ENCODE peak calls at places on chromosomes 4 and X, in eight cellular contexts. L, G, H, K, M, S, T and J are unnamed samples.

GRCh38 chr4:44210750-44211149 is 237.9 kb downstream of the KCTD8 start:
- DNase-seq in L (no peak), H (no peak), T (no peak), K (no peak), M (no peak), G (no peak), S (no peak), J (no peak)

GRCh38 chr4:168119870-168120269 is 27.5 kb downstream of the ANXA10 start:
- DNase-seq in M (no peak), H (no peak), L (no peak), T (no peak), K (no peak), S (no peak), G (no peak), J (no peak)

GRCh38 chrX:48974033-48974432 is 2.4 kb upstream of the KCND1 start:
- DNase-seq in K (no peak), T (no peak), S (no peak), H (no peak), M (no peak), G (peak; percentile 53), L (no peak), J (no peak)

GRCh38 chr4:65911720-65912119 is 241.4 kb upstream of the EPHA5 start:
- DNase-seq in M (no peak), L (no peak), S (no peak), H (no peak), G (no peak), T (no peak), K (no peak), J (no peak)

GRCh38 chr4:34323549-34324325 is 1920.6 kb downstream of the ARAP2 start:
- DNase-seq in M (peak; percentile 2), L (peak; percentile 11), K (no peak), G (no peak), H (no peak), S (no peak), T (no peak), J (no peak)

GRCh38 chrX:26234177-26234576 is 18.2 kb downstream of the MAGEB5 start:
- DNase-seq in H (no peak), M (no peak), K (no peak), S (no peak), T (no peak), G (no peak), L (no peak), J (no peak)

GRCh38 chr4:176400816-176401461 is 81.2 kb downstream of the SPCS3 start:
- DNase-seq in H (no peak), M (no peak), L (peak; percentile 87), G (no peak), K (no peak), T (no peak), S (no peak), J (no peak)

GRCh38 chr4:123599061-123599919 is 202.7 kb downstream of the SPRY1 start:
- DNase-seq in K (no peak), L (peak; percentile 18), M (no peak), G (no peak), T (no peak), H (no peak), S (no peak), J (no peak)

GRCh38 chr4:165592386-165592785 is 213.6 kb downstream of the CPE start:
- DNase-seq in L (no peak), H (no peak), K (no peak), T (no peak), G (no peak), M (no peak), S (no peak), J (no peak)

GRCh38 chr4:152689615-152690501 is 10.1 kb upstream of the TMEM154 start:
- DNase-seq in L (no peak), K (no peak), H (no peak), T (no peak), M (no peak), G (no peak), S (no peak), J (no peak)

GRCh38 chr4:156575430-156576073 is 396.0 kb downstream of the PDGFC start:
- DNase-seq in G (peak; percentile 17), K (no peak), M (peak; percentile 23), H (no peak), L (peak; percentile 32), S (no peak), T (peak; percentile 33), J (no peak)

GRCh38 chr4:156581282-156581681 is 390.3 kb downstream of the PDGFC start:
- DNase-seq in G (no peak), T (no peak), K (no peak), S (no peak), H (no peak), M (no peak), L (no peak), J (no peak)

GRCh38 chr4:156578713-156579112 is 392.9 kb downstream of the PDGFC start:
- DNase-seq in M (no peak), T (no peak), G (no peak), H (no peak), S (no peak), L (peak; percentile 16), K (no peak), J (no peak)

GRCh38 chr4:156576946-156577345 is 394.7 kb downstream of the PDGFC start:
- DNase-seq in M (no peak), S (no peak), K (no peak), H (no peak), T (no peak), G (no peak), L (no peak), J (no peak)

GRCh38 chr4:156578005-156578404 is 393.6 kb downstream of the PDGFC start:
- DNase-seq in K (no peak), G (no peak), T (no peak), S (no peak), L (no peak), M (no peak), H (no peak), J (no peak)
- H3K27ac ChIP-seq in K (no peak overlapping the region), G (no peak overlapping the region), T (no peak overlapping the region), S (no peak overlapping the region), L (no peak overlapping the region), M (no peak overlapping the region), H (peak overlapping the region; percentile 21), J (peak overlapping the region; percentile 27)

DNA sequence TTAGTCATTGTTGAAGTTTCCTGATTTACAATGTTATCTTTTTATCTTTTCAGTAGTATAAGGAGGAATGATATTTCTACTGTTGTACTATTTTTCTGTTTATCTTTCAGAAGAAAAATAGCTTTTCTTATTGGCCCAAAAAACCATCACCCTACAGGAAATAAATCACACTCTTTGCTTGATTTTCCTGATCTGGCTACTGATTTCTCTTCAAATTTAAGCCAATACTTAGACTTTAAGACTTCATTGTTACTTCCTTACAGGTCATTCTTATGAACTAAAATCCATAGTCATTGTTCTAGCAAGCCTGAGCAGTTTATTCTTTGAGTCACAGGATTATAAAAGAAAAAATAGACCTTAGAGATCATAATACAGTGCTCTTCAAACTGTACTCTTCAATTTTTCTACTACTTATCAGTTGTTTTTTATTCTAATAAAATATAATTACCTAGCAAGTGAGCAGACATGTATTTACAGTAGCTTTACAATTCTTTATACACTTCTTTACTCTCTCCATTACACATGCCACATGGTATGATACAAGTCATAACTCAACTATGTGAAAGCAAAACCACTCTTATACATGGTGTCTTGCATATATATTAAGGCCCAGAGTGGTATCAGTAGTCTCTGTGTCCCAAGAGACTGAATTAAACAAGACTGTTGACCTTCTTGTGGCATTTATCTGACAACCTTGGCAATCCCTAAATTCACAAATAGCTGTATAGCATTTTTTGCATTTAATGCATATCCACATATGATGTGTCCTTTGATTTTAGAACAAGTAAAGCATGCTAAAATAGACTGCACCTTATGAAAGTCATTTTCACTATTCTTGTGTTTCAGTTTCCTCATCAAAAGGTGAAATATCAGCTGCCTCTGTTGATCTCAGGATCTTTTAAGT is 47.9 kb downstream of the TET2 start:
- DNase-seq in S (no peak), T (no peak), G (no peak), H (no peak), L (peak; percentile 33), M (no peak), K (no peak), J (no peak)
- H3K4me1 ChIP-seq in S (peaks cover 37% of the 10 kb centered on the region), T (peaks cover 46% of the 10 kb centered on the region), G (peaks cover 22% of the 10 kb centered on the region), H (peaks cover 81% of the 10 kb centered on the region), L (peaks cover 62% of the 10 kb centered on the region), M (no peaks in the 10 kb centered on the region), K (peaks cover 15% of the 10 kb centered on the region), J (peaks cover 66% of the 10 kb centered on the region)

DNA sequence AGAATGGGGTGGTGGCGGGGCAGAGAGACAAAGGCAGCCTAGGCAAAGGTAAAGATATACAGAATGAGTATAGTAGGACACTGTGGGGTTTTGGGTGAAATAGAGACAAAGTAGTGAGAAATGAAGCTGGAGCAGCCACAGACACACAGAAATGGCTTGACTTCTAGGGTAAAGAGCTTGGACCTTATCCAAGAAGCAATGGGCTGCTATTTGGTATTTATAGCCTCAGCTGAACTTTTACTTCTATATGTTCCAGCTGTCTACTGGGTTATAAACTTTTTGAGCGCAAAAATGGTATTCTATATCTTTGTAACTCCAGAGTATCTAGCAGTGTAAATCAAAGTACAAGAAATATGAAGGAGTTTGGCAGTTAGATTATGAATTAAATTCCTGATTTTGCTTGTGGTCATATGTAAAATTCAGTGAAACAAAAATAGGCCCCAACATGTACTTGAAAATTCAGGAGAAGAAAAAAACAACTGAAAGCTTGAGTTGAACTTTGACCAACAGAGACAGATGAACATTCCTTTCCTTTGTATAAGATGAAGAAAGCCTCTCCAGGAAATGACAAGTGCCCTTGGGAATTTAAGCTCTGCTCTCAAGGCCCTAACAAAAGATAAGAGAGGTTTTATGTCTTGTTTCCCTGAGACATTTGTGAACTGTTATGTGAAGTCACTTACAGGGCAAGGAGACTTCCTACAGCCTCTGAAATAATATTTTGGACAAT is 354.1 kb downstream of the CHIC1 start:
- DNase-seq in S (peak; percentile 52), K (no peak), H (no peak), T (no peak), M (peak; percentile 62), L (peak; percentile 83), G (no peak), J (no peak)
- H3K27ac ChIP-seq in S (peak overlapping the region; percentile 91), K (peak overlapping the region; percentile 53), H (no peak overlapping the region), T (no peak overlapping the region), M (peak overlapping the region; percentile 26), L (peak overlapping the region; percentile 57), G (no peak overlapping the region), J (no peak overlapping the region)

DNA sequence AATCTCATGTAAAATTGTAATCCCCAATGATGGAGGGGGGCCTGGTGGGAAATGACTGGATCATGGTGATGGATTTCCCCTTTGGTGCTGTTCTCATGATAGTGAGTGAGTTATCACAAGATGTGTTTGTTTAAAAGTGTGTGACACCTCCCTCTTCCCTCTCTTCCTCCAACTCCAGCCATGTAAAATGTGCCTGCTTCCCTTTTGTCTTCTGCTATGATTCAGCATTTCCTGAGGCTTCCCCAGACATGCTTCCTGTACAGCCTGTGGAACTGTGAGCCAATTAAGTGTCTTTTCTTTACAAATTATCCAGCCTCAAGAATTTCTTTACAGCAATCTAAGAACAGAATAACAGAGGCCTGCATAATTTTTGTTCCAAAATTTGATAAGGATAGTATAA is 85.2 kb downstream of the ANAPC10 start:
- DNase-seq in H (no peak), L (peak; percentile 41), G (no peak), K (no peak), M (no peak), S (no peak), T (no peak), J (no peak)
- H3K4me1 ChIP-seq in H (peaks cover 29% of the 10 kb centered on the region), L (no peaks in the 10 kb centered on the region), G (no peaks in the 10 kb centered on the region), K (peaks cover 11% of the 10 kb centered on the region), M (no peaks in the 10 kb centered on the region), S (no peaks in the 10 kb centered on the region), T (no peaks in the 10 kb centered on the region), J (peaks cover 23% of the 10 kb centered on the region)

GRCh38 chr4:53962516-53963225 is 101.7 kb downstream of the CHIC2 start:
- DNase-seq in T (no peak), L (peak; percentile 30), S (peak; percentile 43), M (peak; percentile 57), H (no peak), G (no peak), K (no peak), J (no peak)
- H3K27ac ChIP-seq in T (no peak overlapping the region), L (no peak overlapping the region), S (no peak overlapping the region), M (no peak overlapping the region), H (no peak overlapping the region), G (no peak overlapping the region), K (no peak overlapping the region), J (no peak overlapping the region)